ENCODE peak calls at places on chromosomes 6 and 20, in five cellular contexts. One of them, this sample, is unnamed.

GRCh38 chr20:5626603-5627002 is 123.6 kb upstream of the SHLD1 start:
- DNase-seq in progenitor cell of endocrine pancreas: no peak
- DNase-seq in AG04449: no peak
- DNase-seq in activated CD8-positive, alpha-beta T cell treated with anti-CD3 and anti-CD28 coated beads for 36 hours: no peak
- DNase-seq in astrocyte of the spinal cord: no peak
- DNase-seq in this sample: no peak

GRCh38 chr20:4071177-4071723 is 55.9 kb upstream of the RNF24 start:
- DNase-seq in activated CD8-positive, alpha-beta T cell treated with anti-CD3 and anti-CD28 coated beads for 36 hours: no peak
- DNase-seq in astrocyte of the spinal cord: no peak
- DNase-seq in progenitor cell of endocrine pancreas: no peak
- DNase-seq in AG04449: no peak
- DNase-seq in this sample: no peak

GRCh38 chr6:18388942-18389341 is 1.8 kb downstream of the RNF144B start:
- DNase-seq in activated CD8-positive, alpha-beta T cell treated with anti-CD3 and anti-CD28 coated beads for 36 hours: no peak
- DNase-seq in AG04449: peak; percentile 62
- DNase-seq in progenitor cell of endocrine pancreas: no peak
- DNase-seq in astrocyte of the spinal cord: peak; percentile 83
- DNase-seq in this sample: no peak

GRCh38 chr6:127206531-127207065 is 60.1 kb upstream of the RNF146 start:
- DNase-seq in AG04449: no peak
- DNase-seq in progenitor cell of endocrine pancreas: no peak
- DNase-seq in activated CD8-positive, alpha-beta T cell treated with anti-CD3 and anti-CD28 coated beads for 36 hours: no peak
- DNase-seq in astrocyte of the spinal cord: no peak
- DNase-seq in this sample: no peak

GRCh38 chr6:133340557-133340956 is 99.4 kb downstream of the EYA4 start:
- DNase-seq in astrocyte of the spinal cord: no peak
- DNase-seq in AG04449: no peak
- DNase-seq in activated CD8-positive, alpha-beta T cell treated with anti-CD3 and anti-CD28 coated beads for 36 hours: no peak
- DNase-seq in progenitor cell of endocrine pancreas: no peak
- DNase-seq in this sample: no peak

GRCh38 chr6:125836466-125836865 is 45.7 kb downstream of the NCOA7 start:
- DNase-seq in activated CD8-positive, alpha-beta T cell treated with anti-CD3 and anti-CD28 coated beads for 36 hours: no peak
- DNase-seq in astrocyte of the spinal cord: no peak
- DNase-seq in AG04449: no peak
- DNase-seq in progenitor cell of endocrine pancreas: no peak
- DNase-seq in this sample: no peak

GRCh38 chr6:45791181-45791580 is 224.5 kb downstream of the CLIC5 start:
- DNase-seq in AG04449: no peak
- DNase-seq in astrocyte of the spinal cord: peak; percentile 39
- DNase-seq in activated CD8-positive, alpha-beta T cell treated with anti-CD3 and anti-CD28 coated beads for 36 hours: no peak
- DNase-seq in progenitor cell of endocrine pancreas: no peak
- DNase-seq in this sample: no peak

GRCh38 chr6:26056583-26057350 is 30.5 kb upstream of the HFE start:
- DNase-seq in progenitor cell of endocrine pancreas: no peak
- DNase-seq in AG04449: no peak
- DNase-seq in astrocyte of the spinal cord: peak; percentile 59
- DNase-seq in activated CD8-positive, alpha-beta T cell treated with anti-CD3 and anti-CD28 coated beads for 36 hours: peak; percentile 15
- DNase-seq in this sample: no peak

GRCh38 chr6:114452785-114453401 is 110.1 kb upstream of the HS3ST5 start:
- DNase-seq in progenitor cell of endocrine pancreas: no peak
- DNase-seq in astrocyte of the spinal cord: no peak
- DNase-seq in activated CD8-positive, alpha-beta T cell treated with anti-CD3 and anti-CD28 coated beads for 36 hours: no peak
- DNase-seq in AG04449: no peak
- DNase-seq in this sample: no peak

GRCh38 chr6:33934726-33935270 is 131.0 kb upstream of the MLN start:
- DNase-seq in progenitor cell of endocrine pancreas: no peak
- DNase-seq in astrocyte of the spinal cord: no peak
- DNase-seq in AG04449: no peak
- DNase-seq in activated CD8-positive, alpha-beta T cell treated with anti-CD3 and anti-CD28 coated beads for 36 hours: no peak
- DNase-seq in this sample: no peak

GRCh38 chr6:143401636-143402370 is 48.7 kb downstream of the ADAT2 start:
- DNase-seq in astrocyte of the spinal cord: no peak
- DNase-seq in progenitor cell of endocrine pancreas: no peak
- DNase-seq in AG04449: no peak
- DNase-seq in activated CD8-positive, alpha-beta T cell treated with anti-CD3 and anti-CD28 coated beads for 36 hours: no peak
- DNase-seq in this sample: no peak

GRCh38 chr6:111958534-111958933 is 85.3 kb upstream of the FYN start:
- DNase-seq in astrocyte of the spinal cord: no peak
- DNase-seq in AG04449: no peak
- DNase-seq in activated CD8-positive, alpha-beta T cell treated with anti-CD3 and anti-CD28 coated beads for 36 hours: no peak
- DNase-seq in progenitor cell of endocrine pancreas: no peak
- DNase-seq in this sample: no peak

GRCh38 chr6:72382602-72383529 is 239.0 kb upstream of the KCNQ5 start:
- DNase-seq in astrocyte of the spinal cord: no peak
- DNase-seq in AG04449: no peak
- DNase-seq in progenitor cell of endocrine pancreas: no peak
- DNase-seq in activated CD8-positive, alpha-beta T cell treated with anti-CD3 and anti-CD28 coated beads for 36 hours: no peak
- DNase-seq in this sample: no peak

GRCh38 chr20:15320941-15321340 is 983.5 kb upstream of the FLRT3 start:
- DNase-seq in astrocyte of the spinal cord: no peak
- DNase-seq in progenitor cell of endocrine pancreas: no peak
- DNase-seq in AG04449: no peak
- DNase-seq in activated CD8-positive, alpha-beta T cell treated with anti-CD3 and anti-CD28 coated beads for 36 hours: no peak
- DNase-seq in this sample: no peak

GRCh38 chr6:139282684-139283083 is 9.1 kb downstream of the TXLNB start:
- DNase-seq in AG04449: no peak
- DNase-seq in progenitor cell of endocrine pancreas: no peak
- DNase-seq in activated CD8-positive, alpha-beta T cell treated with anti-CD3 and anti-CD28 coated beads for 36 hours: no peak
- DNase-seq in astrocyte of the spinal cord: no peak
- DNase-seq in this sample: no peak

GRCh38 chr6:152273002-152273401 is 364.2 kb downstream of the SYNE1 start:
- DNase-seq in activated CD8-positive, alpha-beta T cell treated with anti-CD3 and anti-CD28 coated beads for 36 hours: no peak
- DNase-seq in progenitor cell of endocrine pancreas: no peak
- DNase-seq in astrocyte of the spinal cord: peak; percentile 27
- DNase-seq in AG04449: no peak
- DNase-seq in this sample: no peak

GRCh38 chr6:125512621-125513020 is 210.9 kb upstream of the HDDC2 start:
- DNase-seq in progenitor cell of endocrine pancreas: no peak
- DNase-seq in AG04449: no peak
- DNase-seq in activated CD8-positive, alpha-beta T cell treated with anti-CD3 and anti-CD28 coated beads for 36 hours: peak; percentile 12
- DNase-seq in astrocyte of the spinal cord: no peak
- DNase-seq in this sample: no peak

GRCh38 chr6:4603291-4603690 is 172.9 kb upstream of the CDYL start:
- DNase-seq in AG04449: no peak
- DNase-seq in astrocyte of the spinal cord: peak; percentile 80
- DNase-seq in activated CD8-positive, alpha-beta T cell treated with anti-CD3 and anti-CD28 coated beads for 36 hours: no peak
- DNase-seq in progenitor cell of endocrine pancreas: no peak
- DNase-seq in this sample: no peak

GRCh38 chr6:15443119-15443518 is 197.2 kb downstream of the JARID2 start:
- DNase-seq in AG04449: peak; percentile 63
- DNase-seq in astrocyte of the spinal cord: peak; percentile 85
- DNase-seq in activated CD8-positive, alpha-beta T cell treated with anti-CD3 and anti-CD28 coated beads for 36 hours: no peak
- DNase-seq in progenitor cell of endocrine pancreas: no peak
- DNase-seq in this sample: peak; percentile 62

GRCh38 chr6:159469449-159469848 is 223.6 kb downstream of the SOD2 start:
- DNase-seq in astrocyte of the spinal cord: no peak
- DNase-seq in activated CD8-positive, alpha-beta T cell treated with anti-CD3 and anti-CD28 coated beads for 36 hours: no peak
- DNase-seq in AG04449: no peak
- DNase-seq in progenitor cell of endocrine pancreas: no peak
- DNase-seq in this sample: no peak

GRCh38 chr6:113719056-113719455 is 138.1 kb upstream of the MARCKS start:
- DNase-seq in astrocyte of the spinal cord: no peak
- DNase-seq in activated CD8-positive, alpha-beta T cell treated with anti-CD3 and anti-CD28 coated beads for 36 hours: no peak
- DNase-seq in progenitor cell of endocrine pancreas: no peak
- DNase-seq in AG04449: no peak
- DNase-seq in this sample: no peak

GRCh38 chr6:53159558-53159957 is 10.9 kb upstream of the GCM1 start:
- DNase-seq in astrocyte of the spinal cord: no peak
- DNase-seq in progenitor cell of endocrine pancreas: no peak
- DNase-seq in activated CD8-positive, alpha-beta T cell treated with anti-CD3 and anti-CD28 coated beads for 36 hours: no peak
- DNase-seq in AG04449: no peak
- DNase-seq in this sample: no peak

GRCh38 chr6:157260735-157261134 is 62.6 kb downstream of the TMEM242 start:
- DNase-seq in astrocyte of the spinal cord: no peak
- DNase-seq in progenitor cell of endocrine pancreas: no peak
- DNase-seq in activated CD8-positive, alpha-beta T cell treated with anti-CD3 and anti-CD28 coated beads for 36 hours: no peak
- DNase-seq in AG04449: no peak
- DNase-seq in this sample: no peak

GRCh38 chr6:37538107-37538506 is 38.4 kb upstream of the CCDC167 start:
- DNase-seq in AG04449: no peak
- DNase-seq in activated CD8-positive, alpha-beta T cell treated with anti-CD3 and anti-CD28 coated beads for 36 hours: no peak
- DNase-seq in progenitor cell of endocrine pancreas: no peak
- DNase-seq in astrocyte of the spinal cord: no peak
- DNase-seq in this sample: no peak
- TF ChIP-seq CTCF in AG04449: peak; percentile 44
- TF ChIP-seq CTCF in activated CD8-positive, alpha-beta T cell treated with anti-CD3 and anti-CD28 coated beads for 36 hours: no peak
- TF ChIP-seq CTCF in progenitor cell of endocrine pancreas: peak; percentile 25
- TF ChIP-seq CTCF in astrocyte of the spinal cord: peak; percentile 38
- TF ChIP-seq CTCF in this sample: peak; percentile 46

GRCh38 chr20:46327557-46327956 is 19.3 kb upstream of the CDH22 start:
- DNase-seq in AG04449: no peak
- DNase-seq in astrocyte of the spinal cord: no peak
- DNase-seq in activated CD8-positive, alpha-beta T cell treated with anti-CD3 and anti-CD28 coated beads for 36 hours: no peak
- DNase-seq in progenitor cell of endocrine pancreas: no peak
- DNase-seq in this sample: no peak

GRCh38 chr20:46324379-46324778 is 16.1 kb upstream of the CDH22 start:
- DNase-seq in activated CD8-positive, alpha-beta T cell treated with anti-CD3 and anti-CD28 coated beads for 36 hours: no peak
- DNase-seq in progenitor cell of endocrine pancreas: no peak
- DNase-seq in AG04449: no peak
- DNase-seq in astrocyte of the spinal cord: no peak
- DNase-seq in this sample: no peak

GRCh38 chr20:46325788-46326472 is 17.6 kb upstream of the CDH22 start:
- DNase-seq in progenitor cell of endocrine pancreas: no peak
- DNase-seq in AG04449: no peak
- DNase-seq in activated CD8-positive, alpha-beta T cell treated with anti-CD3 and anti-CD28 coated beads for 36 hours: no peak
- DNase-seq in astrocyte of the spinal cord: no peak
- DNase-seq in this sample: no peak

GRCh38 chr20:46323557-46323956 is 15.3 kb upstream of the CDH22 start:
- DNase-seq in activated CD8-positive, alpha-beta T cell treated with anti-CD3 and anti-CD28 coated beads for 36 hours: no peak
- DNase-seq in progenitor cell of endocrine pancreas: no peak
- DNase-seq in astrocyte of the spinal cord: no peak
- DNase-seq in AG04449: no peak
- DNase-seq in this sample: no peak

DNA sequence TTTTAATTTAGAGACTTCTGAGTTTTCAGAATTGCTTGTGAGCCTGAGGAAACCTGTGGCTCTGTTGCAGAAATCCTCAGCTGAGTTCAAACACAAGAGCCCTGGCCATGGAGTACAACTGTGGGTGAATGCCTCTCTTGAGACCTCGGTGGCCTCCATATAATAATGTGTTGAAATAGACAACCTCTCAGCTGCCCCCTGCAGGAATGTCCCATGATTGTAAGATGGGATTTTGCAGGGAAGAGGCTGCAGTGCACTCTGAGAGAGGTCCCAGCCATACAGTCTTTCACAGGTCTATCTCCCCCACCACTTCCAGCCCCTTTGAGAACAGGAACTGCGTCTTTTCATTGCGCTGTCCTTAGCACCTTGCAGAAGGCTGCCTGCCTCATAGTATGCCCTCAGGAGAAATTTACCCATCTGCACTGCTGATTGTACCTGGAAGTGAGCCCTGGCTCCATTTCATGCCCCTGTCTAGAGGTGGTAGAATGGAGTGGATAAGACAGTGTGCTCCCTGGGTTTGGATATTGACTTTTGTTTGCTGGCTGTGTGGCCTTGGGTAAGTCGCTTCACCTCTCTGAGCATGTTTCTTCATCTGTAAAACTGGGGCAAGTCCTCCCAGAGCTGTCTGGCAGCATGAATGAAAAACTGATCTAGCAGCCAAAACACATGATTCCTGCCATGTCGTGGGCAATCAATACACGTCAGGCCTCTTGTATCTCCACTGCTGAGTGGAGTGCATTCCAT is 16.8 kb upstream of the CDH22 start:
- DNase-seq in AG04449: no peak
- DNase-seq in astrocyte of the spinal cord: peak; percentile 10
- DNase-seq in activated CD8-positive, alpha-beta T cell treated with anti-CD3 and anti-CD28 coated beads for 36 hours: peak; percentile 30
- DNase-seq in progenitor cell of endocrine pancreas: no peak
- DNase-seq in this sample: no peak
- TF ChIP-seq CTCF in AG04449: peak; percentile 36
- TF ChIP-seq CTCF in astrocyte of the spinal cord: peak; percentile 41
- TF ChIP-seq CTCF in activated CD8-positive, alpha-beta T cell treated with anti-CD3 and anti-CD28 coated beads for 36 hours: no peak
- TF ChIP-seq CTCF in progenitor cell of endocrine pancreas: peak; percentile 45
- TF ChIP-seq CTCF in this sample: peak; percentile 38

GRCh38 chr6:164097557-164098398 is 683.3 kb downstream of the QKI start:
- DNase-seq in activated CD8-positive, alpha-beta T cell treated with anti-CD3 and anti-CD28 coated beads for 36 hours: no peak
- DNase-seq in astrocyte of the spinal cord: peak; percentile 78
- DNase-seq in progenitor cell of endocrine pancreas: no peak
- DNase-seq in AG04449: no peak
- DNase-seq in this sample: no peak
- TF ChIP-seq CTCF in activated CD8-positive, alpha-beta T cell treated with anti-CD3 and anti-CD28 coated beads for 36 hours: no peak
- TF ChIP-seq CTCF in astrocyte of the spinal cord: peak; percentile 40
- TF ChIP-seq CTCF in progenitor cell of endocrine pancreas: peak; percentile 30
- TF ChIP-seq CTCF in AG04449: no peak
- TF ChIP-seq CTCF in this sample: no peak

GRCh38 chr6:30763155-30763617 is 18.8 kb upstream of the IER3 start:
- DNase-seq in astrocyte of the spinal cord: no peak
- DNase-seq in AG04449: no peak
- DNase-seq in activated CD8-positive, alpha-beta T cell treated with anti-CD3 and anti-CD28 coated beads for 36 hours: no peak
- DNase-seq in progenitor cell of endocrine pancreas: no peak
- DNase-seq in this sample: no peak

GRCh38 chr6:30761791-30762429 is 17.6 kb upstream of the IER3 start:
- DNase-seq in AG04449: no peak
- DNase-seq in progenitor cell of endocrine pancreas: no peak
- DNase-seq in activated CD8-positive, alpha-beta T cell treated with anti-CD3 and anti-CD28 coated beads for 36 hours: no peak
- DNase-seq in astrocyte of the spinal cord: no peak
- DNase-seq in this sample: no peak

GRCh38 chr6:30766461-30767157 is 22.3 kb upstream of the IER3 start:
- DNase-seq in activated CD8-positive, alpha-beta T cell treated with anti-CD3 and anti-CD28 coated beads for 36 hours: no peak
- DNase-seq in progenitor cell of endocrine pancreas: no peak
- DNase-seq in AG04449: no peak
- DNase-seq in astrocyte of the spinal cord: no peak
- DNase-seq in this sample: no peak

GRCh38 chr6:30760537-30760936 is 16.2 kb upstream of the IER3 start:
- DNase-seq in progenitor cell of endocrine pancreas: no peak
- DNase-seq in activated CD8-positive, alpha-beta T cell treated with anti-CD3 and anti-CD28 coated beads for 36 hours: no peak
- DNase-seq in astrocyte of the spinal cord: no peak
- DNase-seq in AG04449: no peak
- DNase-seq in this sample: no peak

DNA sequence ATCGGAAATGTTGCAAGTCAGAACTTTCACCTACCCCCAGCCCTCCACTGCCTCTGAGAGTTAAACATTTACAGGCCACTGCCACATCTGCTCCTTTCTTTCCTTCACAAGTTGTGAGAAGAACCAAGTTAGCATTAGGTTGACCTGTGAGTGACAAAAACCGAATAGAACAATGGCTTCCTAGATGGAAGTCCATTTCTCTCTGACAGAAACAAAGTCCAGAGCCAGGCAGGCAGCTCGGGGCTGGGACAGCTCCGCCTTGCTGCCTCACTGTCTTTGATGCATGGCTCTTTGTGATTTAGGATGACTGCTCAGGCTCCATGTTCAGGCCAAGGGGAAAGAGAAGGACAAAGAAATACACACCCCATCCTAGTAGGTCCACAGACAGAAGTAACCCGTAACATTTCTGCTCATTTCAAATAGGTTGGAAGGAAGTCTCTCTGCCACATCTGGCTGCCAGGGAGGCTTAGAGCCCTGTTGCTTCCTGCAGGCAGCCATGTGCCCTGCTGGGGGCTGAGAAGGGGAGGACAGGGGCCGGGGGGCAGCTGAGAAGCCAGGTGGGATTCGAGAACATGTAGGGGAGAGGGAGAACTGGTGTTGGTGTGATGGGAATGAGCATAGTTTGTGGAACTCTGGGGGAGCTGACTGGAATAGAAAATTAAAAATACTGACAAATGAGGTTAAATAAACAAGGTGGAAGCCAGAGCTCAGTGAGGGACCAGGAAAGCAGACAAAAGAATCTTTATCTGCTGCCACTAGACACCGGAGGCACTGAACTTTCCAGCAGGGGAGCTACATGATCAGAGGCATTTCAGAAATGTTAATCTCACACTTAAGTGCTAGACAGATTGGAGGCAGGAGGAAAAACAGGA is 19.5 kb upstream of the IER3 start:
- DNase-seq in AG04449: no peak
- DNase-seq in astrocyte of the spinal cord: peak; percentile 84
- DNase-seq in progenitor cell of endocrine pancreas: no peak
- DNase-seq in activated CD8-positive, alpha-beta T cell treated with anti-CD3 and anti-CD28 coated beads for 36 hours: no peak
- DNase-seq in this sample: peak; percentile 56
- TF ChIP-seq CTCF in AG04449: peak; percentile 23
- TF ChIP-seq CTCF in astrocyte of the spinal cord: no peak
- TF ChIP-seq CTCF in progenitor cell of endocrine pancreas: peak; percentile 28
- TF ChIP-seq CTCF in activated CD8-positive, alpha-beta T cell treated with anti-CD3 and anti-CD28 coated beads for 36 hours: no peak
- TF ChIP-seq CTCF in this sample: no peak